ENCODE peak calls at places on chromosomes 1 and 21, in eight cellular contexts. G, D, M, Z, P, K, H and C are unnamed samples.
A peak's percentile ranks its signal among the peaks of the same experiment; 100 is the strongest.

GRCh38 chr1:152739841-152740240 is 18.0 kb upstream of the KPRP start:
- DNase-seq in P (no peak), K (no peak), D (no peak), M (no peak), H (no peak), Z (no peak), G (no peak), C (no peak)

GRCh38 chr21:28798798-28799197 is 193.9 kb downstream of the LTN1 start:
- DNase-seq in G (no peak), D (no peak), H (no peak), P (no peak), M (no peak), Z (no peak), K (peak; percentile 50), C (no peak)

GRCh38 chr1:56375184-56375837 is 204.1 kb downstream of the PLPP3 start:
- DNase-seq in G (no peak), H (no peak), K (peak; percentile 43), D (no peak), Z (no peak), P (no peak), M (no peak), C (no peak)

GRCh38 chr21:42665026-42665425 is 11.6 kb downstream of the PDE9A start:
- DNase-seq in D (no peak), P (no peak), Z (no peak), K (no peak), H (no peak), M (no peak), G (no peak), C (no peak)

GRCh38 chr1:116508984-116509980 is 61.5 kb downstream of the CD58 start:
- DNase-seq in D (no peak), P (peak; percentile 74), K (peak; percentile 89), M (no peak), Z (no peak), H (no peak), G (no peak), C (no peak)

GRCh38 chr1:53957231-53957818 is 11.2 kb downstream of the LRRC42 start:
- DNase-seq in H (no peak), M (no peak), Z (no peak), G (no peak), K (peak; percentile 65), P (peak; percentile 55), D (no peak), C (no peak)

GRCh38 chr1:195105773-195106172 is 1502.5 kb downstream of the KCNT2 start:
- DNase-seq in Z (no peak), D (no peak), G (no peak), H (no peak), K (no peak), P (no peak), M (no peak), C (no peak)

GRCh38 chr1:41713141-41713540 is 205.6 kb downstream of the HIVEP3 start:
- DNase-seq in G (no peak), K (no peak), M (no peak), P (no peak), D (no peak), Z (no peak), H (no peak), C (no peak)

DNA sequence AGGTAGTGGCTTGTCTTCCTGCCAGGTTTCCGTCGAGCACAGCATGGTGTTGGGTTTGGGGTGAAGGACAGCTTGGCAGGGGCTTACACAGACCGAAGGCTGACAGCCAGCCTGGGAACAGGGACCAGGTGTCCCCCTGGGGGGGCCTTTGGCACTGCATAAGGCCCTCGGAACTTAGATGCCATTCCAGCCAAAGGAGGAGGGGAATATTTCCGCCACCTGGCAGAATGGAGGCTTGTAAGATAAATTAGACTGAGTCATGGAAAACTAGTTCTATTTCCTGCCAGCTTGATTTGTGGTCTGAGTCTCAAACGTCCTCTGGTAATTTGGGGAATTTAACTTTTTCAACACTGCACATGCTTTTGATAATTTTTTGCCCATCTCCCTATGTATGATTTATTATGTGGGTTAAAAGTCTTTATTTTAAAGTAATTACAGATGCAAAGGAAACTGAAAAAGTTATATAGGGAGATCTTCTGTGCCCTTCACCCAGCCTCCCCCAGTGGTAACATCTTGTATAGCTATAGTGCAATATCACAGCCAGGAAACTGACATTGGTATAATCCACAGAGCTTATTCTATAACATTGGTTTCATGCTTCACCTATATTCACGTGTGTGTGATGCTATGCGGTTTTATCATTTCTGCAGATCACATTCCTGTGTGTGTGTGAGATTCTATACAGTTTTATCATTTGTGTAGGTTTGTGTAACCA is 11.5 kb upstream of the TMEM51 start:
- DNase-seq in G (no peak), K (peak; percentile 80), Z (no peak), M (peak; percentile 50), D (no peak), P (no peak), H (no peak), C (no peak)
- TF ChIP-seq CTCF in G (no peak), K (peak; percentile 37), Z (no peak), M (no peak), D (no peak), P (no peak), H (no peak), C (no peak)

GRCh38 chr1:232789660-232790059 is 15.6 kb upstream of the MAP10 start:
- DNase-seq in Z (no peak), M (no peak), D (no peak), G (no peak), H (no peak), P (no peak), K (no peak), C (no peak)

GRCh38 chr1:232792949-232793348 is 12.3 kb upstream of the MAP10 start:
- DNase-seq in Z (no peak), M (no peak), D (no peak), P (no peak), K (no peak), H (no peak), G (no peak), C (no peak)

GRCh38 chr1:232788235-232788872 is 16.9 kb upstream of the MAP10 start:
- DNase-seq in D (no peak), H (no peak), G (no peak), P (no peak), M (no peak), K (no peak), Z (no peak), C (no peak)

GRCh38 chr1:232795497-232796068 is 9.6 kb upstream of the MAP10 start:
- DNase-seq in G (no peak), K (no peak), Z (no peak), P (no peak), M (no peak), H (no peak), D (no peak), C (no peak)

GRCh38 chr1:232793944-232794343 is 11.3 kb upstream of the MAP10 start:
- DNase-seq in G (no peak), K (no peak), H (no peak), Z (no peak), P (peak; percentile 32), M (no peak), D (no peak), C (no peak)
- TF ChIP-seq CTCF in G (peak; percentile 19), K (no peak), H (no peak), Z (peak; percentile 33), P (peak; percentile 37), M (no peak), D (peak; percentile 18), C (peak; percentile 59)

GRCh38 chr1:214435867-214436266 is 115.5 kb downstream of the PTPN14 start:
- DNase-seq in D (no peak), P (no peak), H (no peak), M (no peak), Z (no peak), G (no peak), K (no peak), C (no peak)
- TF ChIP-seq CTCF in D (no peak), P (no peak), H (no peak), M (no peak), Z (no peak), G (no peak), K (no peak), C (no peak)

DNA sequence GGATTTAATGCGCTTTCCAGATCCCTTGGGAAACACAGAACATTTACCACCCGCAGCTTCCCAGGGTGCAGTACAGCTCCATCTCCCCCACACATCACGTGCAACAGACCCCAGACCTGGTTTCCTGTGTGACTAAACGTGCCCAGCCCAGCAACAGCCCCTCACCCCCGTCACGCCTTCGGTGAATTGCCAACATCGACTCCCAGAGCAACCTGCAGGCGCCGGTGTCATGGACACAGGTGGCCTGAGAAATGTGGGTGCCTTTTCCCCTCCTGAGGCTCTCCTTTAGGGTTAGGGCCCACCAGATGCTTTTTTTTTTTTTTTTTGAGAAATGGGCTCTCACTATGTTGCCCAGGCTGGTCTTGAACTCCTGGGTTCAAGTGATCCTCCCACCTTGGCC is 24.2 kb upstream of the SUMO3 start:
- DNase-seq in D (no peak), Z (no peak), P (no peak), M (no peak), H (no peak), K (no peak), G (no peak), C (no peak)
- TF ChIP-seq CTCF in D (no peak), Z (no peak), P (no peak), M (no peak), H (no peak), K (no peak), G (no peak), C (no peak)

GRCh38 chr21:38798081-38798480 is 7.6 kb upstream of the ETS2 start:
- DNase-seq in Z (no peak), G (no peak), D (no peak), M (no peak), K (no peak), P (no peak), H (no peak), C (no peak)

GRCh38 chr21:38795475-38795874 is 10.3 kb upstream of the ETS2 start:
- DNase-seq in P (no peak), H (no peak), K (no peak), G (no peak), Z (no peak), M (no peak), D (no peak), C (no peak)

GRCh38 chr21:38794978-38795377 is 10.8 kb upstream of the ETS2 start:
- DNase-seq in H (no peak), K (no peak), G (no peak), M (no peak), D (no peak), P (no peak), Z (no peak), C (no peak)

GRCh38 chr21:38797470-38797869 is 8.3 kb upstream of the ETS2 start:
- DNase-seq in Z (no peak), K (no peak), H (no peak), P (no peak), G (no peak), M (no peak), D (no peak), C (no peak)

DNA sequence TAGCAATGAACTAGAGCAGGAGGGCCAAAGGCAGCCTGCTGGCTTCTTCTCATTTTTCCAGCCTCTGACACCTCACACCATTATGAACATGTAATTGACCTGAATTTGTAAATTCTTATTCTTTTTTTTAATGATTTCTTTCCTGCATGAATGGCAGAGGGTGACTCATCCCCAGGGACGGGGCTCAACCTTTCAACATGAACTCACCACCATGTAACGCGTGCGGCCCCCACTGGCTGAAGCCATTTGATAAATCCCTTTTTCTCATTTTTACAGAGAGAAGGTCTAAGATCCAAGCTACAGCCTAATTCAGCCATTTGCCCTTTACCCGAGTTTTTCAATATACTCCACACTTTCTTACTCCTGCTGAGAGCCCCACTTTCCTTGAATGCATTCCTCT is 9.3 kb upstream of the ETS2 start:
- DNase-seq in Z (no peak), K (no peak), G (no peak), M (no peak), D (no peak), H (no peak), P (no peak), C (no peak)
- TF ChIP-seq CTCF in Z (no peak), K (no peak), G (no peak), M (no peak), D (no peak), H (no peak), P (no peak), C (peak; percentile 23)